ENCODE peak calls at places on chromosomes 1 and 21, in nine cellular contexts. One of them, this sample, is unnamed.

GRCh38 chr1:61233121-61233659 is 150.8 kb downstream of the NFIA start:
- DNase-seq in HCT116: no peak
- DNase-seq in suprapubic skin: no peak
- DNase-seq in HepG2: no peak
- DNase-seq in endothelial cell of umbilical vein: no peak
- DNase-seq in H1: no peak
- DNase-seq in prostate gland: no peak
- DNase-seq in upper lobe of left lung: no peak
- DNase-seq in sigmoid colon: no peak
- DNase-seq in this sample: no peak

GRCh38 chr1:154427173-154428139 is 22.3 kb downstream of the IL6R start:
- DNase-seq in HCT116: no peak
- DNase-seq in suprapubic skin: no peak
- DNase-seq in HepG2: peak; percentile 56
- DNase-seq in endothelial cell of umbilical vein: peak; percentile 45
- DNase-seq in H1: no peak
- DNase-seq in prostate gland: peak; percentile 71
- DNase-seq in upper lobe of left lung: no peak
- DNase-seq in sigmoid colon: peak; percentile 95
- DNase-seq in this sample: no peak

GRCh38 chr1:149903836-149904491 is 4.6 kb downstream of the BOLA1 start:
- DNase-seq in HCT116: no peak
- DNase-seq in suprapubic skin: no peak
- DNase-seq in HepG2: no peak
- DNase-seq in endothelial cell of umbilical vein: no peak
- DNase-seq in H1: no peak
- DNase-seq in prostate gland: no peak
- DNase-seq in upper lobe of left lung: no peak
- DNase-seq in sigmoid colon: no peak
- DNase-seq in this sample: peak; percentile 53

GRCh38 chr1:11521605-11522399 is 42.8 kb downstream of the DISP3 start:
- DNase-seq in HCT116: no peak
- DNase-seq in suprapubic skin: peak; percentile 31
- DNase-seq in HepG2: no peak
- DNase-seq in endothelial cell of umbilical vein: no peak
- DNase-seq in H1: no peak
- DNase-seq in prostate gland: no peak
- DNase-seq in upper lobe of left lung: peak; percentile 10
- DNase-seq in sigmoid colon: peak; percentile 37
- DNase-seq in this sample: no peak

GRCh38 chr1:88802950-88803349 is 88.4 kb downstream of the GTF2B start:
- DNase-seq in HCT116: no peak
- DNase-seq in suprapubic skin: no peak
- DNase-seq in HepG2: no peak
- DNase-seq in endothelial cell of umbilical vein: peak; percentile 44
- DNase-seq in H1: no peak
- DNase-seq in prostate gland: no peak
- DNase-seq in upper lobe of left lung: no peak
- DNase-seq in sigmoid colon: no peak
- DNase-seq in this sample: no peak

GRCh38 chr1:41726899-41727748 is 191.6 kb downstream of the HIVEP3 start:
- DNase-seq in HCT116: no peak
- DNase-seq in suprapubic skin: peak; percentile 75
- DNase-seq in HepG2: peak; percentile 6
- DNase-seq in endothelial cell of umbilical vein: peak; percentile 61
- DNase-seq in H1: no peak
- DNase-seq in prostate gland: no peak
- DNase-seq in upper lobe of left lung: peak; percentile 83
- DNase-seq in sigmoid colon: peak; percentile 80
- DNase-seq in this sample: peak; percentile 94

GRCh38 chr1:41696381-41696780 is 211.9 kb upstream of the EDN2 start:
- DNase-seq in HCT116: no peak
- DNase-seq in suprapubic skin: no peak
- DNase-seq in HepG2: no peak
- DNase-seq in endothelial cell of umbilical vein: no peak
- DNase-seq in H1: no peak
- DNase-seq in prostate gland: no peak
- DNase-seq in upper lobe of left lung: no peak
- DNase-seq in sigmoid colon: no peak
- DNase-seq in this sample: peak; percentile 38

GRCh38 chr1:197862221-197862620 is 40.2 kb upstream of the C1orf53 start:
- DNase-seq in HCT116: no peak
- DNase-seq in suprapubic skin: no peak
- DNase-seq in HepG2: no peak
- DNase-seq in endothelial cell of umbilical vein: no peak
- DNase-seq in H1: no peak
- DNase-seq in prostate gland: no peak
- DNase-seq in upper lobe of left lung: no peak
- DNase-seq in sigmoid colon: no peak
- DNase-seq in this sample: no peak

GRCh38 chr1:175822575-175822974 is 79.2 kb upstream of the TNR start:
- DNase-seq in HCT116: no peak
- DNase-seq in suprapubic skin: no peak
- DNase-seq in HepG2: no peak
- DNase-seq in endothelial cell of umbilical vein: no peak
- DNase-seq in H1: no peak
- DNase-seq in prostate gland: no peak
- DNase-seq in upper lobe of left lung: no peak
- DNase-seq in sigmoid colon: no peak
- DNase-seq in this sample: no peak

DNA sequence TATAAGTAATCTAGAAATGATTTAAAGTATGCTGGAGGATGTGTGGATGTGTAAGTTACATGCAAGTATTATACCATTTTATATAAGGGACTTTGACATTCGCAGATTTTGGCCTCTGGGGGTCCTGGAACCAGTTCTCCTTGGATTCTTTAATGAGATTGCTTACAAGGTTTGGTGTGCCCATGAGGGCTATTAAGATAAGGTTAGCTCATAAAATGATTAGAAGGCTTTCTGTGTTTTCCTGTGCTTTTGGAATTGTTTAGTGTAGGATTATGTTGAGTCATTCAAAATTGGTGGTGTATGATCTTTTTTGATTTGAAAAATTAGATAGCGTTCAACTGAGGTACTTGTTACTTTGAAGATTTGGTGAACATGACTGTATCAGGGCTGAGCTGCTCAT is 5.6 kb downstream of the USP25 start:
- DNase-seq in HCT116: no peak
- DNase-seq in suprapubic skin: no peak
- DNase-seq in HepG2: no peak
- DNase-seq in endothelial cell of umbilical vein: peak; percentile 60
- DNase-seq in H1: no peak
- DNase-seq in prostate gland: no peak
- DNase-seq in upper lobe of left lung: no peak
- DNase-seq in sigmoid colon: no peak
- DNase-seq in this sample: no peak
- TF ChIP-seq POLR2AphosphoS5 in HCT116: no peak
- TF ChIP-seq POLR2AphosphoS5 in suprapubic skin: no peak
- TF ChIP-seq POLR2AphosphoS5 in HepG2: no peak
- TF ChIP-seq POLR2AphosphoS5 in endothelial cell of umbilical vein: no peak
- TF ChIP-seq POLR2AphosphoS5 in H1: no peak
- TF ChIP-seq POLR2AphosphoS5 in prostate gland: no peak
- TF ChIP-seq POLR2AphosphoS5 in upper lobe of left lung: no peak
- TF ChIP-seq POLR2AphosphoS5 in sigmoid colon: no peak
- TF ChIP-seq POLR2AphosphoS5 in this sample: no peak

GRCh38 chr21:39373634-39374033 is 24.7 kb upstream of the HMGN1 start:
- DNase-seq in HCT116: no peak
- DNase-seq in suprapubic skin: no peak
- DNase-seq in HepG2: peak; percentile 62
- DNase-seq in endothelial cell of umbilical vein: peak; percentile 36
- DNase-seq in H1: no peak
- DNase-seq in prostate gland: no peak
- DNase-seq in upper lobe of left lung: no peak
- DNase-seq in sigmoid colon: no peak
- DNase-seq in this sample: no peak
- TF ChIP-seq CTCF in HCT116: peak; percentile 29
- TF ChIP-seq CTCF in suprapubic skin: no peak
- TF ChIP-seq CTCF in HepG2: peak; percentile 73
- TF ChIP-seq CTCF in endothelial cell of umbilical vein: peak; percentile 19
- TF ChIP-seq CTCF in H1: no peak
- TF ChIP-seq CTCF in prostate gland: no peak
- TF ChIP-seq CTCF in upper lobe of left lung: no peak
- TF ChIP-seq CTCF in sigmoid colon: no peak
- TF ChIP-seq CTCF in this sample: no peak

DNA sequence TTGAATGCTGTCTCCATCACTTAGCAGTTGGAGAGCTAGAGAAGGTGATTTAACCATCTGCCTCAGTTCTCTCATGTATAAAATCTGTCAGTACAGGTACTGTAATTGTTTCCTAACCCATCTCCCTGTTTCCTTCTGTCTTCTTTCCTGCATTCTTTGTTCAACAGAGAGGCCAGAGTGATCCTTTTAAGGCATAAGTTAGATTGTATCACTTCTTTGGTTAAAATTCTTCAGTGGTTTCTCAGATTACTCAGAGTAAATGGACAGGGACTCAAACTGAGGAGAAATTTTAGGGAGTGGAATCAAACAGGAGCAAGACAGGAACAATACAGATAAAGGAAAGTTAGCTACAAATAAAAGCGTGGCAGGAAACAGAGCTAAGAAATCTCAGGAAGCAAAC is 45.2 kb upstream of the SSX2IP start:
- DNase-seq in HCT116: no peak
- DNase-seq in suprapubic skin: no peak
- DNase-seq in HepG2: no peak
- DNase-seq in endothelial cell of umbilical vein: no peak
- DNase-seq in H1: no peak
- DNase-seq in prostate gland: no peak
- DNase-seq in upper lobe of left lung: no peak
- DNase-seq in sigmoid colon: no peak
- DNase-seq in this sample: no peak
- H3K27ac ChIP-seq in HCT116: no peak overlapping the region
- H3K27ac ChIP-seq in suprapubic skin: no peak overlapping the region
- H3K27ac ChIP-seq in HepG2: no peak overlapping the region
- H3K27ac ChIP-seq in endothelial cell of umbilical vein: no peak overlapping the region
- H3K27ac ChIP-seq in H1: no peak overlapping the region
- H3K27ac ChIP-seq in prostate gland: no peak overlapping the region
- H3K27ac ChIP-seq in upper lobe of left lung: no peak overlapping the region
- H3K27ac ChIP-seq in sigmoid colon: no peak overlapping the region
- H3K27ac ChIP-seq in this sample: no peak overlapping the region

GRCh38 chr1:156508955-156509234 is 8.3 kb upstream of the MEF2D start:
- DNase-seq in HCT116: no peak
- DNase-seq in suprapubic skin: no peak
- DNase-seq in HepG2: no peak
- DNase-seq in endothelial cell of umbilical vein: no peak
- DNase-seq in H1: no peak
- DNase-seq in prostate gland: no peak
- DNase-seq in upper lobe of left lung: no peak
- DNase-seq in sigmoid colon: peak; percentile 83
- DNase-seq in this sample: no peak

GRCh38 chr1:156510709-156511108 is 10.1 kb upstream of the MEF2D start:
- DNase-seq in HCT116: no peak
- DNase-seq in suprapubic skin: peak; percentile 91
- DNase-seq in HepG2: no peak
- DNase-seq in endothelial cell of umbilical vein: no peak
- DNase-seq in H1: no peak
- DNase-seq in prostate gland: peak; percentile 97
- DNase-seq in upper lobe of left lung: peak; percentile 92
- DNase-seq in sigmoid colon: peak; percentile 99
- DNase-seq in this sample: no peak

GRCh38 chr1:156509424-156510035 is 9.0 kb upstream of the MEF2D start:
- DNase-seq in HCT116: no peak
- DNase-seq in suprapubic skin: no peak
- DNase-seq in HepG2: no peak
- DNase-seq in endothelial cell of umbilical vein: no peak
- DNase-seq in H1: no peak
- DNase-seq in prostate gland: no peak
- DNase-seq in upper lobe of left lung: no peak
- DNase-seq in sigmoid colon: no peak
- DNase-seq in this sample: no peak

GRCh38 chr1:156506450-156506849 is 5.9 kb upstream of the MEF2D start:
- DNase-seq in HCT116: no peak
- DNase-seq in suprapubic skin: no peak
- DNase-seq in HepG2: no peak
- DNase-seq in endothelial cell of umbilical vein: no peak
- DNase-seq in H1: no peak
- DNase-seq in prostate gland: no peak
- DNase-seq in upper lobe of left lung: no peak
- DNase-seq in sigmoid colon: no peak
- DNase-seq in this sample: no peak

DNA sequence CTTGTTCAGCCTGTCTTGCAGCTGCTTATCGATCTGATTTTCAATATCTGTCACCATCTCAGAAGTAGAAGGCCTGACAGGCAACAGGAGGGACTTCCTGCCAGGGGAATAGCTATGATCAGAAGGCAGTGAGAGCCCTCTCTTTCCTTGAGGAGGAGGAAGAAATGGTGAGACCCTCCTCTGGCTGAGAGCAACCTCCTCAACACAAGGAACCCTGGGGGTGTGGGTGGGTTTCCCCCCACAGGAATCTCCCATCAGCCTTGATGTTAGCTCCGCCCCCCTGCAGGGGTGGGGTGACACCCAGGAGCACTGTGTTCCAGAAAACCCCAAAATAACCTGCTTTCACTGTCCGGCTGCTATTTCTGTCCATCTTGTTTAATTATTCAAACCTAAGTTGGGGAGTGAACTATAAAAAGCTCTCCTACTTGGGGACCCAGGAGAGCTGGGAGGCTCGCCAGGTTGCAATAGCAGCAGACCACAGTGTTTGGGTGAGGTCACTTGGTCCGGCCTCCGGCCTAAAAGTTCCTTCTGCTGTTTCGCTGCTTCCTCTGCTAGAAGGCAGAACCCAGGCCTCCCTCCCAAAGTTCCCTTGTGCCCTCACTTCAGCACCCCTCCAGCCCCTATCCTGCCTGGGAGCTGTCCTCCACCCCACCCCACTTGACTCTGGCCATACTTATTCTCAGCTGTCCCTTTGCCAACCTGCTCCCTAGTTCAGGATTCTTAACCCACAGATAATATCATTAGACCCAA is 7.8 kb upstream of the MEF2D start:
- DNase-seq in HCT116: no peak
- DNase-seq in suprapubic skin: peak; percentile 79
- DNase-seq in HepG2: no peak
- DNase-seq in endothelial cell of umbilical vein: no peak
- DNase-seq in H1: no peak
- DNase-seq in prostate gland: no peak
- DNase-seq in upper lobe of left lung: peak; percentile 89
- DNase-seq in sigmoid colon: peak; percentile 95
- DNase-seq in this sample: no peak
- TF ChIP-seq POLR2AphosphoS5 in HCT116: no peak
- TF ChIP-seq POLR2AphosphoS5 in suprapubic skin: no peak
- TF ChIP-seq POLR2AphosphoS5 in HepG2: no peak
- TF ChIP-seq POLR2AphosphoS5 in endothelial cell of umbilical vein: no peak
- TF ChIP-seq POLR2AphosphoS5 in H1: no peak
- TF ChIP-seq POLR2AphosphoS5 in prostate gland: peak; percentile 44
- TF ChIP-seq POLR2AphosphoS5 in upper lobe of left lung: peak; percentile 20
- TF ChIP-seq POLR2AphosphoS5 in sigmoid colon: peak; percentile 39
- TF ChIP-seq POLR2AphosphoS5 in this sample: no peak